ENCODE peak calls at places on chromosomes 6 and 20, in four cellular contexts. I, Q, H and P are unnamed samples.

GRCh38 chr6:34056301-34056700 is 89.6 kb downstream of the GRM4 start:
- DNase-seq in Q (peak), I (peak), H (peak), P (peak)

GRCh38 chr20:44594730-44595129 is 12.4 kb downstream of the PKIG start:
- DNase-seq in H (peak), I (no peak), Q (no peak), P (no peak)

GRCh38 chr6:110509617-110510231 is 33.3 kb upstream of the SLC22A16 start:
- DNase-seq in H (no peak), I (no peak), Q (no peak), P (no peak)

GRCh38 chr20:37417857-37418501 is 72.0 kb downstream of the SRC start:
- DNase-seq in I (no peak), H (no peak), Q (no peak), P (no peak)

GRCh38 chr20:15740046-15740775 is 833.0 kb downstream of the KIF16B start:
- DNase-seq in Q (no peak), I (no peak), H (no peak), P (no peak)

GRCh38 chr6:123091091-123091895 is 95.3 kb downstream of the CLVS2 start:
- DNase-seq in H (no peak), Q (peak), I (no peak), P (no peak)

GRCh38 chr20:34302312-34302722 is 838 bp downstream of the AHCY start:
- DNase-seq in H (no peak), Q (no peak), I (peak), P (no peak)

GRCh38 chr6:35024601-35025054 is 116.5 kb downstream of the TCP11 start:
- DNase-seq in I (peak), H (peak), Q (no peak), P (peak)

GRCh38 chr6:145276746-145277145 is 458.6 kb downstream of the EPM2A start:
- DNase-seq in H (no peak), I (peak), Q (no peak), P (no peak)

GRCh38 chr6:84688187-84688878 is 76.1 kb downstream of the TBX18 start:
- DNase-seq in H (no peak), I (no peak), Q (no peak), P (no peak)

GRCh38 chr6:84681693-84682326 is 82.6 kb downstream of the TBX18 start:
- DNase-seq in I (no peak), H (no peak), Q (no peak), P (no peak)

GRCh38 chr6:84687487-84687886 is 76.9 kb downstream of the TBX18 start:
- DNase-seq in H (no peak), I (peak), Q (no peak), P (no peak)

GRCh38 chr6:84685983-84686584 is 78.3 kb downstream of the TBX18 start:
- DNase-seq in Q (no peak), I (peak), H (no peak), P (no peak)
- H3K27ac ChIP-seq in Q (no peak), I (no peak), H (no peak), P (no peak)

DNA sequence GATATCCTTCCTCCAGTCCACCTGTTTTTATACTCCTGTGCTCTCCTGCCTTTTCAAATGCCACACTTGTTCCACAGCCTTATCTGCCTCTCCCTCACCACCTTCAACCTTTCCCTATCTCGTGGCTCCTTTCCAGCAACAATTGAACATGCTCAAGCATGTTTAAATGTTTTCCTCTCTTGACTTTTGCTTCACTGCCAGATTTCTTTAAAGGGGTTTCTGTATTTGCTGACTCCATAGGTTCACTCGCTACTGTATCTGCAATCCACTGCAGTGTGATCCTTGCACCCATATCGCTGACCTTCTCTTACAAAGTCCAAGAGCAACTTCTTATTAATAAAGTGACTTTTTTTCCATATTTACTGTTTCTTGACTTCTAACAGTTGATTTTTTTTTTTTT is 11.2 kb upstream of the GMNN start:
- DNase-seq in Q (no peak), I (no peak), H (no peak), P (no peak)
- TF ChIP-seq CTCF in Q (no peak), I (no peak), H (no peak), P (no peak)

DNA sequence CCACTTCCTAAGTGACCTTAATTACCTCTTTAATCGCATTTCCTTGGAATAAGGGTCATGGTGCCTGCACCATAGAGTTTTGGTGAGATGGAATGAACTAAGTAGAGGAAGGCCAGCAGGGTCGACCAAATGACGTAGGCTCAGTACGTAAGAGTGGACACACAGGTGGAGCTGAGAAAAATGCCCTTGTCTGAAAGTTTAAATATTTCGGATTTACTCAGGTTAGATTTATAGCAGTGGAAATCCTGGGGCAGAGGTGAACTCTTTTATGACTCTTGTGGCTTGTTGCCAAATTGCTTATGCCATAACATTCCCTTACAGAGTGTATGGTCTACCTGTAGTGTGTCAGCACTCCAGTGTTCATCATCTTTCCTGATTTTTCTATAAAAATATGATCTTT is 23.6 kb upstream of the BTBD3 start:
- DNase-seq in H (no peak), Q (no peak), I (no peak), P (no peak)
- H3K4me3 ChIP-seq in H (no peak), Q (no peak), I (no peak), P (no peak)

DNA sequence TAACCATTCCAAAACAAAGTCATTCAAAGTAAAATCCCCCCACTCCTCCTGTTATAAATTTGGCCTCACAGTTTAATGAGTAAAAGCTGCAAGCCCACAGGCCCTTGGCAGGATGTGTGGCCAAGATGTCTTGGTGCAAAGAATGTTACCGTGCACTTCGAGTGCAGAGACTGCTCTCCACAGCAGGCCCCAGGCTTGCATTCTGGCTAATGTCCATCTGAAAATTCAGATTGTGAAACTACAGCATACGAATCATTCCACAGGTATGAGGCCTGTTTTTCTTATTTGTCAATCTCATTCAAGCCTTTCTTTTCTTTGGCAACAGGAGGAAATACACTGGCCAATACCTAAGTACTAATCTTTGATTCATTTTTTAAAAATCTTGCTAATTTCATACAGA is 7.1 kb downstream of the RPS6KA2 start:
- DNase-seq in H (peak), Q (peak), I (no peak), P (no peak)
- H3K27ac ChIP-seq in H (peak), Q (peak), I (no peak), P (no peak)

GRCh38 chr20:1802385-1803215 is 92.6 kb upstream of the SIRPA start:
- DNase-seq in Q (no peak), I (peak), H (peak), P (peak)

GRCh38 chr20:1798982-1799381 is 96.2 kb upstream of the SIRPA start:
- DNase-seq in H (no peak), I (no peak), Q (no peak), P (no peak)

GRCh38 chr20:1801551-1801950 is 93.7 kb upstream of the SIRPA start:
- DNase-seq in H (no peak), Q (no peak), I (no peak), P (no peak)

GRCh38 chr20:1800180-1800579 is 95.0 kb upstream of the SIRPA start:
- DNase-seq in Q (no peak), H (no peak), I (no peak), P (peak)

GRCh38 chr20:1800777-1801176 is 94.4 kb upstream of the SIRPA start:
- DNase-seq in H (no peak), I (peak), Q (no peak), P (no peak)
- TF ChIP-seq CTCF in H (no peak), I (peak), Q (no peak), P (peak)

GRCh38 chr6:131765081-131765852 is 42.6 kb upstream of the ENPP1 start:
- DNase-seq in Q (no peak), H (no peak), I (peak), P (no peak)

GRCh38 chr6:131764350-131764749 is 43.5 kb upstream of the ENPP1 start:
- DNase-seq in Q (no peak), H (no peak), I (no peak), P (no peak)

GRCh38 chr6:131763749-131764148 is 44.1 kb upstream of the ENPP1 start:
- DNase-seq in I (no peak), H (no peak), Q (no peak), P (no peak)

GRCh38 chr6:131765853-131766135 is 42.0 kb upstream of the ENPP1 start:
- DNase-seq in I (no peak), Q (no peak), H (no peak), P (no peak)

GRCh38 chr6:131766631-131767030 is 41.2 kb upstream of the ENPP1 start:
- DNase-seq in H (no peak), Q (no peak), I (no peak), P (no peak)
- H3K4me3 ChIP-seq in H (no peak), Q (no peak), I (no peak), P (no peak)

DNA sequence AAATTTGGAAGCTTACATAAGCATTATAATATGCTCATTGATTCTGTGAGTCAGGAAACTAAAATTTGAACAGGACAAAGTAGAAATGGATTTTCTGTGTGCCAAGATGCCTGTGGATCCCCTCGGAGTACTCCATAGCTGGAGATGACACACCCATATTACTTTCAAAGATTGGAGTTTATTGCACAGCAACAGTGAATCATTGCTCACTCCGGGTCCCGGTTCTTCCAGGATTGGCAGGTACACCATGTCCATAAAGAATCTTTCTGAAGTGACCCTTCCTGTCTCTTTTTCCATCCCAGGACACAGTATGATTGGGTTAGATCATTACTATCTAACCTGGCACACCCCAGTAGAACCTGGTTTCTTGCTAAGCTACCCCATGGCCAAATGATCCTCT is 2.7 kb upstream of the BTN2A2 start:
- DNase-seq in H (no peak), I (no peak), Q (no peak), P (no peak)
- H3K27ac ChIP-seq in H (no peak), I (no peak), Q (no peak), P (no peak)